ENCODE peak calls at places on chromosome 3, in four cellular contexts. A, K, B and T are unnamed samples.

GRCh38 chr3:72036899-72037298 is 252.0 kb upstream of the PROK2 start:
- DNase-seq in A (no peak), K (no peak), B (no peak), T (no peak)

GRCh38 chr3:134004841-134005240 is 24.9 kb downstream of the SLCO2A1 start:
- DNase-seq in A (no peak), K (no peak), B (no peak), T (no peak)

GRCh38 chr3:168338176-168338575 is 242.5 kb upstream of the GOLIM4 start:
- DNase-seq in A (no peak), K (no peak), B (no peak), T (no peak)

GRCh38 chr3:57896691-57897090 is 111.5 kb upstream of the FLNB start:
- DNase-seq in A (no peak), K (no peak), B (no peak), T (no peak)

GRCh38 chr3:125582707-125583106 is 12.6 kb downstream of the OSBPL11 start:
- DNase-seq in A (no peak), K (no peak), B (no peak), T (no peak)

GRCh38 chr3:18544135-18544534 is 119.0 kb upstream of the SATB1 start:
- DNase-seq in A (no peak), K (no peak), B (no peak), T (no peak)

GRCh38 chr3:161671141-161671540 is 174.5 kb downstream of the OTOL1 start:
- DNase-seq in A (no peak), K (no peak), B (no peak), T (no peak)

GRCh38 chr3:53545365-53546031 is 51.1 kb downstream of the CACNA1D start:
- DNase-seq in A (no peak), K (no peak), B (no peak), T (no peak)

GRCh38 chr3:72593881-72594397 is 254.3 kb downstream of the SHQ1 start:
- DNase-seq in A (no peak), K (no peak), B (no peak), T (no peak)

GRCh38 chr3:8237893-8238292 is 263.7 kb upstream of the LMCD1 start:
- DNase-seq in A (no peak), K (no peak), B (no peak), T (no peak)

GRCh38 chr3:78506581-78507195 is 1261.1 kb downstream of the ROBO1 start:
- DNase-seq in A (no peak), K (no peak), B (no peak), T (no peak)

GRCh38 chr3:65444448-65444815 is 594.3 kb downstream of the MAGI1 start:
- DNase-seq in A (no peak), K (no peak), B (no peak), T (no peak)

GRCh38 chr3:56940331-56940730 is 120.1 kb upstream of the SPATA12 start:
- DNase-seq in A (no peak), K (no peak), B (no peak), T (no peak)

GRCh38 chr3:13114811-13115615 is 41.8 kb upstream of the IQSEC1 start:
- DNase-seq in A (no peak), K (no peak), B (no peak), T (no peak)

GRCh38 chr3:27138562-27138961 is 230.6 kb downstream of the NEK10 start:
- DNase-seq in A (no peak), K (no peak), B (no peak), T (no peak)

GRCh38 chr3:137808015-137808414 is 43.9 kb downstream of the SOX14 start:
- DNase-seq in A (no peak), K (no peak), B (no peak), T (no peak)

GRCh38 chr3:140522653-140523380 is 155.0 kb upstream of the TRIM42 start:
- DNase-seq in A (no peak), K (no peak), B (no peak), T (no peak)

GRCh38 chr3:148737104-148737525 is 39.4 kb downstream of the AGTR1 start:
- DNase-seq in A (no peak), K (no peak), B (no peak), T (no peak)

GRCh38 chr3:196044513-196044912 is 37.4 kb downstream of the TFRC start:
- DNase-seq in A (no peak), K (no peak), B (no peak), T (no peak)

GRCh38 chr3:62371735-62372591 is 1.4 kb downstream of the FEZF2 start:
- DNase-seq in A (no peak), K (no peak), B (no peak), T (no peak)

GRCh38 chr3:173893066-173893465 is 495.5 kb downstream of the NLGN1 start:
- DNase-seq in A (no peak), K (no peak), B (no peak), T (no peak)

GRCh38 chr3:38022301-38022700 is 7.1 kb downstream of the PLCD1 start:
- DNase-seq in A (no peak), K (no peak), B (no peak), T (no peak)

GRCh38 chr3:159763466-159764210 is 225.0 kb upstream of the IL12A start:
- DNase-seq in A (peak), K (no peak), B (no peak), T (peak)

GRCh38 chr3:99394831-99395733 is 243.3 kb upstream of the COL8A1 start:
- DNase-seq in A (no peak), K (no peak), B (peak), T (no peak)

GRCh38 chr3:183085634-183086390 is 13.5 kb downstream of the MCCC1 start:
- DNase-seq in A (no peak), K (no peak), B (no peak), T (no peak)

GRCh38 chr3:128482175-128482856 is 10.7 kb downstream of the GATA2 start:
- DNase-seq in A (no peak), K (no peak), B (no peak), T (no peak)